ENCODE peak calls at places on chromosomes 13 and 19, in nine cellular contexts. S is A549, A is dorsolateral prefrontal cortex, C is colonic mucosa, F is psoas muscle, I is lung, X is transverse colon, B is stomach, V is hepatocyte. Z is an unnamed sample.
A peak's percentile ranks its signal among the peaks of the same experiment; 100 is the strongest.

GRCh38 chr13:110070511-110071120 is 236.3 kb downstream of the COL4A1 start:
- DNase-seq in S (no peak), A (no peak), C (no peak), F (no peak), I (no peak), X (no peak), B (no peak), V (no peak), Z (no peak)

GRCh38 chr13:40922437-40923040 is 96.6 kb downstream of the ELF1 start:
- DNase-seq in S (no peak), A (no peak), C (peak; percentile 91), F (peak; percentile 21), I (no peak), X (peak; percentile 61), B (no peak), V (peak; percentile 15), Z (peak; percentile 22)

GRCh38 chr13:73158851-73159250 is 100.0 kb downstream of the KLF5 start:
- DNase-seq in S (peak; percentile 46), A (no peak), C (no peak), F (no peak), I (no peak), X (no peak), B (no peak), V (no peak), Z (no peak)

GRCh38 chr19:1045247-1045603 is 5.3 kb downstream of the ABCA7 start:
- DNase-seq in S (peak; percentile 91), A (no peak), C (peak; percentile 57), F (peak; percentile 20), I (no peak), X (peak; percentile 73), B (peak; percentile 45), V (no peak), Z (no peak)

GRCh38 chr13:110283661-110284516 is 23.1 kb downstream of the COL4A1 start:
- DNase-seq in S (no peak), A (no peak), C (no peak), F (no peak), I (no peak), X (no peak), B (no peak), V (no peak), Z (no peak)

GRCh38 chr19:33125929-33126388 is 6.0 kb upstream of the WDR88 start:
- DNase-seq in S (peak; percentile 85), A (peak; percentile 51), C (peak; percentile 45), F (no peak), I (peak; percentile 53), X (peak; percentile 46), B (peak; percentile 54), V (peak; percentile 80), Z (peak; percentile 58)

GRCh38 chr19:3346677-3347353 is 19.6 kb upstream of the NFIC start:
- DNase-seq in S (no peak), A (peak; percentile 88), C (peak; percentile 55), F (peak; percentile 81), I (peak; percentile 49), X (peak; percentile 69), B (peak; percentile 83), V (no peak), Z (no peak)

GRCh38 chr19:58003153-58003828 is 671 bp upstream of the ZNF606 start:
- DNase-seq in S (no peak), A (no peak), C (no peak), F (no peak), I (no peak), X (no peak), B (no peak), V (no peak), Z (no peak)

GRCh38 chr13:41196620-41197019 is 2.3 kb upstream of the KBTBD7 start:
- DNase-seq in S (no peak), A (no peak), C (no peak), F (no peak), I (no peak), X (no peak), B (no peak), V (no peak), Z (no peak)

GRCh38 chr13:92721610-92722009 is 505.0 kb upstream of the GPC6 start:
- DNase-seq in S (no peak), A (no peak), C (no peak), F (no peak), I (no peak), X (no peak), B (no peak), V (no peak), Z (no peak)

GRCh38 chr13:92717857-92718256 is 508.8 kb upstream of the GPC6 start:
- DNase-seq in S (no peak), A (no peak), C (no peak), F (no peak), I (no peak), X (no peak), B (no peak), V (no peak), Z (no peak)

GRCh38 chr13:92719868-92720267 is 506.7 kb upstream of the GPC6 start:
- DNase-seq in S (no peak), A (no peak), C (no peak), F (no peak), I (no peak), X (no peak), B (no peak), V (no peak), Z (no peak)

GRCh38 chr13:92716749-92717148 is 509.9 kb upstream of the GPC6 start:
- DNase-seq in S (no peak), A (no peak), C (no peak), F (no peak), I (no peak), X (no peak), B (no peak), V (no peak), Z (no peak)
- TF ChIP-seq CTCF in S (no peak), A (peak; percentile 33), C (no peak), F (no peak), I (no peak), X (no peak), B (no peak), V (peak; percentile 38), Z (no peak)

DNA sequence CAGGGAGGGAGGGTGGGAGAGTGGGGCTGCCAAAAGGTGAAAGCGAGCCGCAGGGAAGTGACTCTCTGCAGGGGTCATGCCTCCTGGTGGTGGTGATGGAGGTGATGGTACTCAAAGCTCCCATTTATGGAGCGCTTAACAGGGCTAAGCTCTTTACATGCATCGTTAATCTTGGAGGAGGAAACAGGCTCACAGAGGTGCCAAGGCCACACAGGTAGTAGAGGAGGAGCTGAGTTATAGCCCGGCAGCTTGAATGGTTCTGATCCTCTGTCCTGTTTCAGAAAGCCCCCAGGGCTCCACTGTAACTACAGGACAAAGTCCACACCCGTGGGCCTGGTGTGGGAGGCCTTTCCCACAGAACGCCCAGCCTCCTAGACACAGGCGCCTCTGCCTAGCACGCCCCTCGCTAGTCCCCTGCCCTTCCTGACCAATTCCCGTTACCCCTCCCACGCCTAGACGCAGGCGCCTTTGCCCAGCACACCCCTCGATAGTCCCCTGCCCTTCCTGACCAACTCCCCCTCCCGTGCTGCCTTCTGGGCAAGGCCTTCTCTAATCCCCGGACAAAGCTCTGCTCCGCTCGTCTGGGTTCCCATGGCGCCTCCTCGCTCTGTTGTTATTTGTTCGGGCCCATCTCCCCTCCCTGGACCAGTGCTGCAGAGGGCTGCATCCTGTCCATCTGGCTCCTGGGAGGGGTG is 10.8 kb downstream of the PPP1R37 start:
- DNase-seq in S (no peak), A (no peak), C (no peak), F (no peak), I (no peak), X (no peak), B (no peak), V (peak; percentile 81), Z (no peak)
- TF ChIP-seq CTCF in S (no peak), A (no peak), C (no peak), F (no peak), I (no peak), X (no peak), B (no peak), V (no peak), Z (no peak)

GRCh38 chr13:103510007-103510406 is 443.8 kb upstream of the SLC10A2 start:
- DNase-seq in S (no peak), A (no peak), C (no peak), F (no peak), I (no peak), X (no peak), B (no peak), V (no peak), Z (peak; percentile 13)
- TF ChIP-seq CTCF in S (no peak), A (no peak), C (no peak), F (no peak), I (no peak), X (no peak), B (no peak), V (no peak), Z (peak; percentile 56)

GRCh38 chr19:35734889-35735288 is 7.4 kb downstream of the IGFLR1 start:
- DNase-seq in S (no peak), A (no peak), C (no peak), F (no peak), I (no peak), X (no peak), B (no peak), V (no peak), Z (no peak)

GRCh38 chr19:35739275-35740107 is 2.8 kb downstream of the IGFLR1 start:
- DNase-seq in S (no peak), A (no peak), C (no peak), F (no peak), I (no peak), X (no peak), B (no peak), V (no peak), Z (no peak)

GRCh38 chr19:35738887-35739229 is 3.4 kb downstream of the IGFLR1 start:
- DNase-seq in S (no peak), A (no peak), C (no peak), F (no peak), I (no peak), X (no peak), B (no peak), V (no peak), Z (no peak)

GRCh38 chr19:35738021-35738886 is 4.0 kb downstream of the IGFLR1 start:
- DNase-seq in S (no peak), A (no peak), C (no peak), F (no peak), I (no peak), X (no peak), B (no peak), V (no peak), Z (no peak)

GRCh38 chr19:35736913-35737886 is 5.1 kb downstream of the IGFLR1 start:
- DNase-seq in S (peak; percentile 68), A (no peak), C (no peak), F (no peak), I (no peak), X (no peak), B (no peak), V (no peak), Z (no peak)
- TF ChIP-seq CTCF in S (no peak), A (no peak), C (no peak), F (no peak), I (no peak), X (peak; percentile 25), B (no peak), V (no peak), Z (no peak)

GRCh38 chr13:81539643-81540150 is 1198.8 kb upstream of the SPRY2 start:
- DNase-seq in S (no peak), A (no peak), C (no peak), F (no peak), I (no peak), X (no peak), B (no peak), V (no peak), Z (no peak)

DNA sequence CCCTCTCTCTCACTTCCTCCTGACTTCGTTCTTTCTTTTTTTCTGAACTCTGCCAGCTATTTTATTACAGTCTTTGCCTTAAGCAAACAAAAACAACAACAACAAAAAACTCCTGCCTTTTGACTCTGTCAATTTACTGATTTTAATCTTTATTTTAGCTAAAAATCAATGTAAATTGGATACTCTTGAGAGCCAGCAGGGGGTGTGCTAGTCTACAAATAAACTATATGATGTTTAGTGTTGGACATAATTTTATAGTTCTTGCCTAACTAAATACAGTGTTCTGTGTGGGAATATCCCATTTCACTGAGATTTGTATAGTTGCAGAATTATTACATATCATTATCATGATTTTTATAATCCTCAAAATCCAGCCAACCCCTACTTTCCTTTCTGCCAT is 1199.9 kb upstream of the SPRY2 start:
- DNase-seq in S (peak; percentile 16), A (no peak), C (no peak), F (no peak), I (no peak), X (no peak), B (no peak), V (peak; percentile 45), Z (no peak)
- TF ChIP-seq CTCF in S (no peak), A (peak; percentile 55), C (no peak), F (no peak), I (no peak), X (no peak), B (peak; percentile 41), V (peak; percentile 65), Z (peak; percentile 71)